ENCODE peak calls at places on chromosomes 5 and 9, in seven cellular contexts. O, G, R, N, D, V and Z are unnamed samples.

GRCh38 chr5:58854396-58854795 is 271.5 kb downstream of the RAB3C start:
- DNase-seq in V (no peak), G (no peak), R (no peak), D (no peak), N (no peak), O (no peak), Z (no peak)

GRCh38 chr5:37034955-37035354 is 158.4 kb downstream of the NIPBL start:
- DNase-seq in G (no peak), N (no peak), D (no peak), O (no peak), R (no peak), V (peak), Z (no peak)

GRCh38 chr9:672833-673232 is 168.7 kb upstream of the DMRT1 start:
- DNase-seq in G (no peak), R (no peak), O (no peak), V (no peak), D (no peak), N (no peak), Z (no peak)

GRCh38 chr5:177994561-177995190 is 1.4 kb downstream of the PROP1 start:
- DNase-seq in N (no peak), G (no peak), R (no peak), O (no peak), V (no peak), D (no peak), Z (no peak)

GRCh38 chr9:27204578-27204977 is 92.4 kb downstream of the EQTN start:
- DNase-seq in R (no peak), O (peak), D (peak), G (no peak), N (no peak), V (no peak), Z (no peak)

GRCh38 chr5:124639095-124639665 is 107.3 kb downstream of the ZNF608 start:
- DNase-seq in N (no peak), V (no peak), O (no peak), D (no peak), R (no peak), G (no peak), Z (no peak)

GRCh38 chr9:110887276-110887675 is 151.0 kb downstream of the LPAR1 start:
- DNase-seq in V (no peak), G (no peak), D (peak), R (no peak), N (no peak), O (no peak), Z (no peak)

GRCh38 chr5:73938280-73938937 is 312.4 kb downstream of the ARHGEF28 start:
- DNase-seq in O (peak), D (peak), R (no peak), N (no peak), G (no peak), V (no peak), Z (no peak)

GRCh38 chr9:134047868-134048581 is 19.8 kb downstream of the BRD3 start:
- DNase-seq in D (no peak), V (no peak), N (no peak), G (no peak), O (no peak), R (no peak), Z (peak)

GRCh38 chr5:178229861-178230260 is 2.7 kb downstream of the PHYKPL start:
- DNase-seq in R (no peak), D (no peak), V (no peak), N (no peak), O (no peak), G (no peak), Z (no peak)

GRCh38 chr9:87206064-87206661 is 258.9 kb upstream of the GAS1 start:
- DNase-seq in R (no peak), O (peak), V (no peak), N (no peak), G (no peak), D (peak), Z (no peak)

GRCh38 chr5:78537821-78538220 is 110.8 kb downstream of the LHFPL2 start:
- DNase-seq in R (no peak), V (no peak), O (peak), N (no peak), D (peak), G (no peak), Z (no peak)

GRCh38 chr9:2884308-2884707 is 40.4 kb upstream of the PUM3 start:
- DNase-seq in V (no peak), D (no peak), N (no peak), R (no peak), O (no peak), G (no peak), Z (no peak)

GRCh38 chr9:89441655-89441970 is 56.3 kb downstream of the SEMA4D start:
- DNase-seq in V (no peak), N (no peak), G (no peak), R (no peak), O (no peak), D (no peak), Z (no peak)

GRCh38 chr9:71675857-71676165 is 92.5 kb downstream of the CEMIP2 start:
- DNase-seq in O (no peak), R (no peak), V (no peak), D (no peak), G (no peak), N (no peak), Z (no peak)

GRCh38 chr5:35938518-35939227 is at the start of gene CAPSL:
- DNase-seq in O (peak), R (no peak), D (peak), V (peak), N (no peak), G (no peak), Z (no peak)

GRCh38 chr5:55480781-55481180 is 54.0 kb downstream of the PLPP1 start:
- DNase-seq in G (no peak), R (no peak), N (no peak), V (no peak), D (peak), O (peak), Z (no peak)

GRCh38 chr9:94772654-94773303 is 46.3 kb downstream of the AOPEP start:
- DNase-seq in G (no peak), V (peak), N (no peak), R (no peak), O (peak), D (peak), Z (no peak)

GRCh38 chr5:140293091-140293996 is 9.6 kb downstream of the PFDN1 start:
- DNase-seq in O (peak), V (no peak), R (no peak), D (peak), G (no peak), N (no peak), Z (no peak)

GRCh38 chr5:154166901-154167791 is 23.4 kb upstream of the GALNT10 start:
- DNase-seq in G (no peak), D (no peak), V (no peak), R (no peak), O (no peak), N (no peak), Z (no peak)

GRCh38 chr5:142800776-142801494 is 30.8 kb downstream of the ARHGAP26 start:
- DNase-seq in N (peak), R (no peak), O (no peak), G (peak), D (no peak), V (no peak), Z (no peak)

GRCh38 chr5:41925555-41925946 is 470 bp downstream of the FBXO4 start:
- DNase-seq in G (no peak), V (peak), N (peak), O (peak), R (no peak), D (no peak), Z (peak)

GRCh38 chr5:140321796-140322195 is 18.9 kb upstream of the PFDN1 start:
- DNase-seq in O (no peak), R (no peak), V (peak), D (no peak), N (no peak), G (no peak), Z (no peak)

GRCh38 chr9:84296146-84296843 is 44.3 kb downstream of the SLC28A3 start:
- DNase-seq in N (peak), R (no peak), D (peak), G (peak), V (no peak), O (peak), Z (no peak)